ENCODE peak calls at places on chromosomes 4 and X, in ten cellular contexts. One of them, this sample, is unnamed. For H3K36me3 and H3K9me3, the result is how much of the 10 kb centered on the place peaks cover.

GRCh38 chrX:22134681-22135080 is 102.6 kb downstream of the PHEX start:
- DNase-seq in breast epithelium: no peak
- DNase-seq in spleen: no peak
- DNase-seq in cardiac muscle cell: no peak
- DNase-seq in mucosa of descending colon: no peak
- DNase-seq in fibroblast of lung: peak
- DNase-seq in colonic mucosa: no peak
- DNase-seq in GM23248: peak
- DNase-seq in lung: no peak
- DNase-seq in A673: no peak
- DNase-seq in this sample: no peak

GRCh38 chr4:153259679-153260078 is 55.4 kb downstream of the TRIM2 start:
- DNase-seq in spleen: no peak
- DNase-seq in cardiac muscle cell: no peak
- DNase-seq in colonic mucosa: no peak
- DNase-seq in mucosa of descending colon: no peak
- DNase-seq in breast epithelium: no peak
- DNase-seq in lung: no peak
- DNase-seq in GM23248: no peak
- DNase-seq in A673: peak
- DNase-seq in fibroblast of lung: no peak
- DNase-seq in this sample: no peak

GRCh38 chrX:47384502-47384901 is 14.1 kb downstream of the ZNF157 start:
- DNase-seq in spleen: peak
- DNase-seq in lung: peak
- DNase-seq in GM23248: peak
- DNase-seq in cardiac muscle cell: peak
- DNase-seq in breast epithelium: peak
- DNase-seq in fibroblast of lung: peak
- DNase-seq in mucosa of descending colon: no peak
- DNase-seq in colonic mucosa: peak
- DNase-seq in A673: peak
- DNase-seq in this sample: peak

GRCh38 chrX:154369453-154370299 is 4.8 kb downstream of the FLNA start:
- DNase-seq in breast epithelium: peak
- DNase-seq in mucosa of descending colon: peak
- DNase-seq in fibroblast of lung: peak
- DNase-seq in A673: peak
- DNase-seq in spleen: peak
- DNase-seq in colonic mucosa: peak
- DNase-seq in cardiac muscle cell: peak
- DNase-seq in GM23248: peak
- DNase-seq in lung: peak
- DNase-seq in this sample: peak

GRCh38 chrX:13894888-13895564 is 78.1 kb upstream of the GPM6B start:
- DNase-seq in A673: no peak
- DNase-seq in colonic mucosa: no peak
- DNase-seq in lung: no peak
- DNase-seq in breast epithelium: no peak
- DNase-seq in GM23248: peak
- DNase-seq in mucosa of descending colon: no peak
- DNase-seq in spleen: no peak
- DNase-seq in cardiac muscle cell: no peak
- DNase-seq in fibroblast of lung: no peak
- DNase-seq in this sample: no peak

GRCh38 chrX:28997716-28998115 is 410.5 kb downstream of the IL1RAPL1 start:
- DNase-seq in colonic mucosa: no peak
- DNase-seq in A673: no peak
- DNase-seq in breast epithelium: no peak
- DNase-seq in lung: no peak
- DNase-seq in spleen: no peak
- DNase-seq in mucosa of descending colon: no peak
- DNase-seq in fibroblast of lung: peak
- DNase-seq in cardiac muscle cell: no peak
- DNase-seq in GM23248: no peak
- DNase-seq in this sample: no peak

GRCh38 chr4:118086334-118086733 is 52.0 kb downstream of the NDST3 start:
- DNase-seq in colonic mucosa: no peak
- DNase-seq in GM23248: peak
- DNase-seq in mucosa of descending colon: no peak
- DNase-seq in spleen: no peak
- DNase-seq in fibroblast of lung: peak
- DNase-seq in breast epithelium: no peak
- DNase-seq in cardiac muscle cell: no peak
- DNase-seq in A673: peak
- DNase-seq in lung: no peak
- DNase-seq in this sample: no peak

GRCh38 chr4:120144634-120145033 is 78.0 kb upstream of the MAD2L1 start:
- DNase-seq in fibroblast of lung: no peak
- DNase-seq in A673: no peak
- DNase-seq in spleen: no peak
- DNase-seq in cardiac muscle cell: no peak
- DNase-seq in GM23248: no peak
- DNase-seq in colonic mucosa: no peak
- DNase-seq in lung: no peak
- DNase-seq in breast epithelium: no peak
- DNase-seq in mucosa of descending colon: no peak
- DNase-seq in this sample: no peak

GRCh38 chr4:182306792-182307507 is 63.7 kb downstream of the TENM3 start:
- DNase-seq in lung: no peak
- DNase-seq in breast epithelium: no peak
- DNase-seq in A673: peak
- DNase-seq in mucosa of descending colon: no peak
- DNase-seq in spleen: no peak
- DNase-seq in colonic mucosa: no peak
- DNase-seq in cardiac muscle cell: no peak
- DNase-seq in GM23248: no peak
- DNase-seq in fibroblast of lung: peak
- DNase-seq in this sample: no peak
- H3K36me3 ChIP-seq in lung: under half
- H3K36me3 ChIP-seq in breast epithelium: under half
- H3K36me3 ChIP-seq in A673: under half
- H3K36me3 ChIP-seq in mucosa of descending colon: under half
- H3K36me3 ChIP-seq in spleen: under half
- H3K36me3 ChIP-seq in colonic mucosa: under half
- H3K36me3 ChIP-seq in cardiac muscle cell: under half
- H3K36me3 ChIP-seq in GM23248: under half
- H3K36me3 ChIP-seq in fibroblast of lung: under half
- H3K36me3 ChIP-seq in this sample: under half

DNA sequence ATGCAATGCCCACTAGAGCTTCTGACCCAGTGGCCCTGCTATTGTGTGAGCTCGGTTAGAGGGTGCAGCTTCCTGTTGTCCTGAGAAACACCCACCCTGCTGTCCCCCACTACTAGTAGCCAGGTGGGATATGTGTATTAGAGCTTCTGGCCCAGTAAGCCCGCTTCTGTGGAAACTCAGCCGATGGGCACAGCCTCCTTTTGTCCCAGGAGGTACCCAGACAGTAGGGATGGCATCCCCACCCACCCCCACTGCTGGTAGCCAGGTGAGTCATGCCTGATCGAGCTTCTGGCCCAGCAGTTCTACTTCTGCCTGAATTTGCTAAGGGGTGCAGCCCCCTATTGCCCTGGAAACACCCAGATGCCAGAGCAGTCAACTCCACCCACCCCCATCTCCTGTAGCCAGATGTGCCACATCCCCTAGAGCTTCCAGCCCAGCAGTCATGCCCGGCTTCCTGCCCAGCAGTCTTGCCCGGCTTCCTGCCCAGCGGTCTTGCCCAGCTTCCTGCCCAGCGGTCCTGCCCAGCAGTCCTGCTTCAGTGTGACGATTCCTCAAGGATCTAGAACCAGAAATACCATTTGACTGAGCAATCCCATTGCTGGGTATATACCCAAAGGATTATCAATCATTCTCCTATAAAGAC is 162.7 kb upstream of the KLF8 start:
- DNase-seq in A673: no peak
- DNase-seq in breast epithelium: no peak
- DNase-seq in mucosa of descending colon: no peak
- DNase-seq in GM23248: no peak
- DNase-seq in lung: no peak
- DNase-seq in cardiac muscle cell: no peak
- DNase-seq in fibroblast of lung: no peak
- DNase-seq in colonic mucosa: no peak
- DNase-seq in spleen: peak
- DNase-seq in this sample: no peak
- H3K9me3 ChIP-seq in A673: under half
- H3K9me3 ChIP-seq in breast epithelium: under half
- H3K9me3 ChIP-seq in mucosa of descending colon: under half
- H3K9me3 ChIP-seq in GM23248: under half
- H3K9me3 ChIP-seq in lung: under half
- H3K9me3 ChIP-seq in cardiac muscle cell: under half
- H3K9me3 ChIP-seq in fibroblast of lung: under half
- H3K9me3 ChIP-seq in colonic mucosa: under half
- H3K9me3 ChIP-seq in spleen: under half
- H3K9me3 ChIP-seq in this sample: under half

DNA sequence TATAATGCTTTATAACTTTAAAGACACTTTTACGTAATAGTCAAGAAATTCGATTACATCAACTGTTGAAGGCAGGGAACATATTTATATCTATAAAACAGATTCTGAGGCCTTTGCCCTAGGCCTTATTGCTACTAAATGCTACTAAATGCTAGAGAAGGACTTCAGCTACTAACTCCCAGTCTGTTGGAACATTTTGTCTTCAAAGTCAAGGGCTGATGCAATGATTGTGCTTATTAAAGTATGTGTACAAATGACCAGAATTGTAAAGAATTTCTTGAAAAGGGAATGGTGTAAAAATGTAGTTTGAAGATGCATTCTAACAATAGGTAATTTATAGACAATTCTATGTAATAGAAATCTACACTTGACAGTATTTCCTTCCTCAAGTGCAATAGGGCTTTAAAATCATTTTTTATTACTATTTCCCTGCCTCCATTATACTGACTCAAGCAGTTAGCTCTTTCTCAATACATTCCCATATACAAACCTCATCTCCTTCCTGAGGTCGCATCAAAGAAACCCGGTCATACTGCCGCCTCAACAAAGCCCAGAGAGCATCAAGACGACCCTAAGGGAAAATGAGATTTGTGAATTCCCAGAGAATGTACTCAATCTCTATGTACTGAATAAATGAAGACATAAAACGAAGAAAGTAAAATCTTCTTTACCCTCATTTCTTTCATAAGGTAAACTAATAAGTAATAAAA is 95.7 kb downstream of the ANTXR2 start:
- DNase-seq in fibroblast of lung: no peak
- DNase-seq in mucosa of descending colon: no peak
- DNase-seq in breast epithelium: no peak
- DNase-seq in lung: no peak
- DNase-seq in A673: no peak
- DNase-seq in cardiac muscle cell: no peak
- DNase-seq in colonic mucosa: no peak
- DNase-seq in spleen: no peak
- DNase-seq in GM23248: no peak
- DNase-seq in this sample: no peak
- H3K36me3 ChIP-seq in fibroblast of lung: under half
- H3K36me3 ChIP-seq in mucosa of descending colon: under half
- H3K36me3 ChIP-seq in breast epithelium: under half
- H3K36me3 ChIP-seq in lung: under half
- H3K36me3 ChIP-seq in A673: under half
- H3K36me3 ChIP-seq in cardiac muscle cell: under half
- H3K36me3 ChIP-seq in colonic mucosa: under half
- H3K36me3 ChIP-seq in spleen: under half
- H3K36me3 ChIP-seq in GM23248: under half
- H3K36me3 ChIP-seq in this sample: under half

GRCh38 chrX:56554870-56555269 is 8.6 kb upstream of the UBQLN2 start:
- DNase-seq in A673: no peak
- DNase-seq in fibroblast of lung: no peak
- DNase-seq in GM23248: no peak
- DNase-seq in mucosa of descending colon: no peak
- DNase-seq in lung: no peak
- DNase-seq in colonic mucosa: no peak
- DNase-seq in breast epithelium: no peak
- DNase-seq in cardiac muscle cell: no peak
- DNase-seq in spleen: no peak
- DNase-seq in this sample: no peak

GRCh38 chrX:56557376-56557929 is 6.0 kb upstream of the UBQLN2 start:
- DNase-seq in fibroblast of lung: no peak
- DNase-seq in GM23248: no peak
- DNase-seq in breast epithelium: no peak
- DNase-seq in spleen: no peak
- DNase-seq in colonic mucosa: no peak
- DNase-seq in cardiac muscle cell: no peak
- DNase-seq in mucosa of descending colon: no peak
- DNase-seq in lung: no peak
- DNase-seq in A673: no peak
- DNase-seq in this sample: no peak
- H3K9me3 ChIP-seq in fibroblast of lung: under half
- H3K9me3 ChIP-seq in GM23248: under half
- H3K9me3 ChIP-seq in breast epithelium: under half
- H3K9me3 ChIP-seq in spleen: under half
- H3K9me3 ChIP-seq in colonic mucosa: under half
- H3K9me3 ChIP-seq in cardiac muscle cell: under half
- H3K9me3 ChIP-seq in mucosa of descending colon: under half
- H3K9me3 ChIP-seq in lung: under half
- H3K9me3 ChIP-seq in A673: under half
- H3K9me3 ChIP-seq in this sample: under half

DNA sequence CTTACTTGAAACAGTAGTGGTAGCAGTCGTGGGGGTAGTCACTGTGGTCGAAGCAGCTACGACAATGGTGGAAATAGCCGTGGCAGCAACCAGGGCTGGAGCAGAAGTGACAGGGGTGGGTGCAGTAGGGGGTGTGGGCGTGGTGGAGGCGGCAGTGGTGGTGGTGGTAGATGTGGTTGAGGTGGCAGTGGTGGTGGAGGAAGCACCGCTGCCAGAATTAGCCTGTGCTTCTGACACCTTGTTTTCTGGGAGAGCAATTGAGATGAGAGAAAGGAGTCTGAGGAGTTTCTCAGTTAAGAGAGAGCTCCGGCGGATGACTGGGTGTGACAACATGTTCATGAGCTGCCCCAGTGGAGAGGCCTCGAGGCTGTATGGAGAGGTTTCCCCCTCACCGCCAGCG is 113.5 kb upstream of the HSD17B10 start:
- DNase-seq in breast epithelium: no peak
- DNase-seq in colonic mucosa: no peak
- DNase-seq in spleen: no peak
- DNase-seq in cardiac muscle cell: no peak
- DNase-seq in fibroblast of lung: no peak
- DNase-seq in A673: no peak
- DNase-seq in mucosa of descending colon: no peak
- DNase-seq in lung: no peak
- DNase-seq in GM23248: no peak
- DNase-seq in this sample: no peak
- H3K36me3 ChIP-seq in breast epithelium: under half
- H3K36me3 ChIP-seq in colonic mucosa: under half
- H3K36me3 ChIP-seq in spleen: half or more
- H3K36me3 ChIP-seq in cardiac muscle cell: under half
- H3K36me3 ChIP-seq in fibroblast of lung: under half
- H3K36me3 ChIP-seq in A673: half or more
- H3K36me3 ChIP-seq in mucosa of descending colon: under half
- H3K36me3 ChIP-seq in lung: under half
- H3K36me3 ChIP-seq in GM23248: under half
- H3K36me3 ChIP-seq in this sample: half or more

DNA sequence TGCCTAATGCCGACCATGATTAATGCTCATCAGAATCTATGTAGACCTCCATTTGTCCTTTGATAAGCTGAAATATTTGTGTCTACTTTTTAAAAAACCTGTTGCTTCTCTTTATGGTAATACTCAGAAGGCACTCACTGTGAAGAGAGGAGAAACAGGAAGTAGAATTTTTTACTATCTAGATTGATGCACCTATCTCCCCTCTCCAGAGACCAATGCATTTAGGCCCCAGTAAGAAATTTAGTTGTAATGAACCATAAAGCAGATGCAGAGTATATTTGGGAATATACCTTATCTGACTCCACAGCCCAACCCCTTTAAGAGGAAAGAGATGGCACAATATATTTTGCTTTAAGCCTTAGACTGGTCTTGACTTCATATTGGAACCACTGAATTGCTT is 11.1 kb downstream of the TBL1X start:
- DNase-seq in mucosa of descending colon: no peak
- DNase-seq in A673: no peak
- DNase-seq in lung: no peak
- DNase-seq in breast epithelium: no peak
- DNase-seq in colonic mucosa: no peak
- DNase-seq in GM23248: no peak
- DNase-seq in spleen: no peak
- DNase-seq in cardiac muscle cell: no peak
- DNase-seq in fibroblast of lung: no peak
- DNase-seq in this sample: no peak
- H3K9me3 ChIP-seq in mucosa of descending colon: under half
- H3K9me3 ChIP-seq in A673: under half
- H3K9me3 ChIP-seq in lung: under half
- H3K9me3 ChIP-seq in breast epithelium: under half
- H3K9me3 ChIP-seq in colonic mucosa: under half
- H3K9me3 ChIP-seq in GM23248: under half
- H3K9me3 ChIP-seq in spleen: under half
- H3K9me3 ChIP-seq in cardiac muscle cell: under half
- H3K9me3 ChIP-seq in fibroblast of lung: under half
- H3K9me3 ChIP-seq in this sample: under half